ENCODE peak calls at places on chromosomes 3 and 15, in five cellular contexts. Y is spleen; K is activated CD4-positive, alpha-beta T cell treated with anti-CD3 and anti-CD28 coated beads, Interleukin-2, amount 50 U/mL, for 1 hour; B is aorta; X is SW480. E is an unnamed sample.

GRCh38 chr3:50607271-50608091 is 4.1 kb downstream of the CISH start:
- DNase-seq in Y (no peak), K (no peak), B (no peak), X (no peak), E (no peak)

GRCh38 chr15:63107895-63108546 is 13.6 kb upstream of the LACTB start:
- DNase-seq in Y (no peak), K (no peak), B (peak), X (peak), E (no peak)

GRCh38 chr3:144364797-144365196 is 393.2 kb downstream of the DIPK2A start:
- DNase-seq in Y (no peak), K (no peak), B (no peak), X (no peak), E (no peak)

GRCh38 chr15:66842710-66843441 is 140.8 kb downstream of the SMAD6 start:
- DNase-seq in Y (peak), K (no peak), B (peak), X (peak), E (no peak)

GRCh38 chr3:98901032-98901464 is 447 bp downstream of the DCBLD2 start:
- DNase-seq in Y (peak), K (peak), B (peak), X (peak), E (no peak)

GRCh38 chr3:5563537-5564277 is 376.2 kb downstream of the EDEM1 start:
- DNase-seq in Y (no peak), K (no peak), B (no peak), X (peak), E (no peak)

GRCh38 chr3:192747145-192747544 is 19.8 kb upstream of the FGF12 start:
- DNase-seq in Y (no peak), K (no peak), B (no peak), X (no peak), E (no peak)

GRCh38 chr15:62850318-62850717 is 192.2 kb upstream of the TPM1 start:
- DNase-seq in Y (no peak), K (no peak), B (no peak), X (no peak), E (no peak)

GRCh38 chr3:133753107-133753778 is 7.0 kb downstream of the TF start:
- DNase-seq in Y (no peak), K (no peak), B (no peak), X (no peak), E (no peak)

GRCh38 chr3:180420016-180420415 is 181.9 kb upstream of the TTC14 start:
- DNase-seq in Y (no peak), K (no peak), B (no peak), X (no peak), E (no peak)

GRCh38 chr15:42368096-42368495 is 8.8 kb downstream of the CAPN3 start:
- DNase-seq in Y (no peak), K (no peak), B (no peak), X (no peak), E (no peak)

GRCh38 chr15:98981851-98982722 is 25.5 kb downstream of the PGPEP1L start:
- DNase-seq in Y (no peak), K (no peak), B (no peak), X (no peak), E (peak)

GRCh38 chr15:74133071-74133702 is 2.8 kb downstream of the ISLR2 start:
- DNase-seq in Y (no peak), K (no peak), B (no peak), X (no peak), E (no peak)

GRCh38 chr15:58697220-58697619 is 52.3 kb downstream of the ADAM10 start:
- DNase-seq in Y (no peak), K (no peak), B (no peak), X (no peak), E (no peak)

GRCh38 chr3:126540342-126540849 is 16.4 kb downstream of the CHST13 start:
- DNase-seq in Y (peak), K (no peak), B (peak), X (peak), E (no peak)

GRCh38 chr3:16837602-16838001 is 47.2 kb upstream of the PLCL2 start:
- DNase-seq in Y (no peak), K (no peak), B (no peak), X (no peak), E (no peak)

GRCh38 chr3:106566277-106566676 is 697.5 kb upstream of the CBLB start:
- DNase-seq in Y (no peak), K (no peak), B (no peak), X (no peak), E (no peak)

GRCh38 chr3:118782755-118783202 is 251.9 kb downstream of the IGSF11 start:
- DNase-seq in Y (no peak), K (no peak), B (no peak), X (no peak), E (no peak)

GRCh38 chr3:195133462-195133861 is 137.5 kb downstream of the XXYLT1 start:
- DNase-seq in Y (no peak), K (peak), B (no peak), X (no peak), E (no peak)

GRCh38 chr15:51765751-51766150 is 14.4 kb downstream of the TMOD2 start:
- DNase-seq in Y (no peak), K (no peak), B (no peak), X (no peak), E (no peak)

GRCh38 chr3:188631291-188632010 is 477.5 kb downstream of the LPP start:
- DNase-seq in Y (no peak), K (no peak), B (no peak), X (no peak), E (no peak)